ENCODE peak calls at places on chromosomes 12 and 14, in seven cellular contexts. B is H9, U is H1, T is mesenchymal stem cell, P is trophoblast cell, X is neuronal stem cell, Q is mesendoderm. V is an unnamed sample.

GRCh38 chr12:49524660-49525324 is 14.0 kb upstream of the KCNH3 start:
- DNase-seq in B (no peak), U (no peak), T (no peak), P (no peak), X (no peak), Q (no peak), V (no peak)

GRCh38 chr12:55742719-55743130 is at the start of gene GDF11:
- DNase-seq in B (peak), U (peak), T (peak), P (peak), X (peak), Q (peak), V (peak)

GRCh38 chr12:43113153-43113552 is 438.9 kb downstream of the ADAMTS20 start:
- DNase-seq in B (no peak), U (no peak), T (peak), P (no peak), X (no peak), Q (peak), V (no peak)

GRCh38 chr12:33892425-33892824 is 129.9 kb upstream of the ALG10 start:
- DNase-seq in B (no peak), U (no peak), T (no peak), P (no peak), X (no peak), Q (no peak), V (no peak)

GRCh38 chr14:67623114-67623513 is 3.4 kb downstream of the ARG2 start:
- DNase-seq in B (no peak), U (no peak), T (no peak), P (peak), X (no peak), Q (peak), V (no peak)

GRCh38 chr14:49972199-49972671 is 79.4 kb downstream of the ARF6 start:
- DNase-seq in B (no peak), U (no peak), T (peak), P (peak), X (no peak), Q (peak), V (peak)

GRCh38 chr12:53123578-53124351 is 20.5 kb downstream of the SOAT2 start:
- DNase-seq in B (no peak), U (peak), T (peak), P (peak), X (no peak), Q (no peak), V (peak)

GRCh38 chr12:56772625-56773024 is 9.5 kb downstream of the HSD17B6 start:
- DNase-seq in B (no peak), U (no peak), T (no peak), P (no peak), X (no peak), Q (no peak), V (no peak)

GRCh38 chr12:8077207-8077606 is 4.9 kb upstream of the NECAP1 start:
- DNase-seq in B (no peak), U (no peak), T (peak), P (peak), X (no peak), Q (peak), V (peak)

GRCh38 chr12:88391556-88391955 is 188.7 kb downstream of the KITLG start:
- DNase-seq in B (no peak), U (no peak), T (peak), P (peak), X (no peak), Q (no peak), V (peak)

GRCh38 chr12:89230376-89231101 is 121.8 kb downstream of the DUSP6 start:
- DNase-seq in B (no peak), U (no peak), T (peak), P (no peak), X (no peak), Q (no peak), V (no peak)

GRCh38 chr14:98949031-98949430 is 323.0 kb downstream of the BCL11B start:
- DNase-seq in B (no peak), U (no peak), T (no peak), P (no peak), X (no peak), Q (no peak), V (no peak)
- H2BK5ac ChIP-seq in B (no peak), U (no peak), T (no peak), P (no peak), X (no peak), Q (no peak), V (no peak)

GRCh38 chr12:1493781-1494180 is 100.6 kb downstream of the FBXL14 start:
- DNase-seq in B (peak), U (peak), T (no peak), P (no peak), X (no peak), Q (no peak), V (no peak)

GRCh38 chr12:1497161-1497560 is 97.2 kb downstream of the FBXL14 start:
- DNase-seq in B (peak), U (peak), T (no peak), P (no peak), X (no peak), Q (no peak), V (no peak)

GRCh38 chr12:1498199-1498740 is 96.1 kb downstream of the FBXL14 start:
- DNase-seq in B (no peak), U (no peak), T (no peak), P (no peak), X (no peak), Q (no peak), V (no peak)

GRCh38 chr12:1494856-1495255 is 99.5 kb downstream of the FBXL14 start:
- DNase-seq in B (peak), U (peak), T (no peak), P (no peak), X (no peak), Q (no peak), V (no peak)

GRCh38 chr12:1496162-1496925 is 98.0 kb downstream of the FBXL14 start:
- DNase-seq in B (peak), U (peak), T (no peak), P (no peak), X (no peak), Q (no peak), V (peak)
- H2BK5ac ChIP-seq in B (no peak), U (no peak), T (no peak), P (no peak), X (no peak), Q (no peak), V (no peak)

GRCh38 chr12:84760091-84760490 is 152.5 kb downstream of the SLC6A15 start:
- DNase-seq in B (no peak), U (no peak), T (no peak), P (no peak), X (no peak), Q (no peak), V (no peak)

GRCh38 chr12:84757978-84758377 is 154.6 kb downstream of the SLC6A15 start:
- DNase-seq in B (no peak), U (no peak), T (peak), P (no peak), X (no peak), Q (no peak), V (peak)

GRCh38 chr12:84756961-84757360 is 155.6 kb downstream of the SLC6A15 start:
- DNase-seq in B (no peak), U (no peak), T (peak), P (no peak), X (no peak), Q (no peak), V (peak)
- H2BK5ac ChIP-seq in B (no peak), U (no peak), T (no peak), P (no peak), X (no peak), Q (no peak), V (no peak)

GRCh38 chr14:52949711-52950409 is 990 bp downstream of the FERMT2 start:
- DNase-seq in B (no peak), U (no peak), T (peak), P (peak), X (no peak), Q (no peak), V (peak)
- H2BK5ac ChIP-seq in B (no peak), U (peak), T (peak), P (peak), X (peak), Q (peak), V (peak)

DNA sequence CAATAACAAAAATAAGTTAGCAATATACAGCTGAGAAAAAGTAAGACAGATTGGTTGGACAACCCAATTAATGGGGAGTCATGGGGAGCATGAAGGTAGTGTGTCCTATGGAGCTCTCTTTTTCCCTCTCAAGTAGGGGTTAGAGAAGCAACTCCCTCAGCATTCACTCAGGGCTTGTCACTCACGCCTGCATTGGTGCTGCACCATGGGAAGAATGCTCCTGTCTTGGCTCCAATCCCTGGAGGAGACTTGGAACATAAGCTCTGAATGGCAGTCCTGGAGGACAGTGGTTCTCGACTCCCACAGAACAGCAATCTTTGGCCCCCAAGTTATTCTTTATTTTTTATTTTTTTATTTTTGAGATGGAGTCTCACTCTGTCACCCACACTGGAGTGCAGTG is 113.8 kb downstream of the DAAM1 start:
- DNase-seq in B (no peak), U (no peak), T (no peak), P (no peak), X (no peak), Q (no peak), V (no peak)
- H2BK5ac ChIP-seq in B (no peak), U (no peak), T (no peak), P (peak), X (no peak), Q (no peak), V (no peak)

V was measured in IMR-90.